ENCODE peak calls at places on chromosomes 16 and 17, in six cellular contexts. W is CD4-positive, alpha-beta T cell; J is tibial artery; M is endothelial cell; D is PC-3; X is body of pancreas. E is an unnamed sample.

GRCh38 chr17:4604111-4604644 is 19.8 kb downstream of the SMTNL2 start:
- DNase-seq in M (no peak), D (no peak), J (no peak), W (no peak), X (no peak), E (no peak)

GRCh38 chr17:6164996-6165395 is 94.8 kb downstream of the WSCD1 start:
- DNase-seq in M (no peak), J (no peak), X (no peak), D (no peak), W (no peak), E (no peak)

GRCh38 chr16:84110527-84110926 is 6.2 kb downstream of the MBTPS1 start:
- DNase-seq in M (no peak), J (no peak), X (no peak), W (no peak), D (no peak), E (no peak)

GRCh38 chr16:57818377-57819055 is 16.2 kb upstream of the KIFC3 start:
- DNase-seq in W (no peak), J (no peak), M (no peak), D (peak), X (peak), E (no peak)

GRCh38 chr17:79305831-79306687 is 231.4 kb downstream of the ENGASE start:
- DNase-seq in M (no peak), D (peak), J (peak), X (peak), W (no peak), E (peak)

GRCh38 chr16:89246903-89247733 is 29.6 kb downstream of the ZNF778 start:
- DNase-seq in M (peak), X (peak), J (peak), W (peak), D (peak), E (peak)

GRCh38 chr17:2551493-2551892 is 39.8 kb upstream of the METTL16 start:
- DNase-seq in M (peak), X (no peak), D (no peak), J (no peak), W (no peak), E (peak)

GRCh38 chr17:62895650-62896301 is 70.3 kb upstream of the TANC2 start:
- DNase-seq in W (no peak), D (no peak), J (peak), M (no peak), X (no peak), E (no peak)

GRCh38 chr16:48542020-48542473 is 67.9 kb downstream of the N4BP1 start:
- DNase-seq in D (peak), W (no peak), J (peak), X (no peak), M (peak), E (no peak)

GRCh38 chr17:31492880-31493655 is 101.6 kb downstream of the RAB11FIP4 start:
- DNase-seq in M (no peak), D (no peak), X (peak), W (no peak), J (peak), E (no peak)

GRCh38 chr17:21059761-21060160 is 16.9 kb upstream of the USP22 start:
- DNase-seq in X (no peak), D (peak), M (no peak), J (no peak), W (no peak), E (no peak)

GRCh38 chr16:16099320-16099719 is 124.0 kb downstream of the ABCC6 start:
- DNase-seq in X (no peak), W (no peak), J (no peak), D (peak), M (no peak), E (no peak)

GRCh38 chr16:76756951-76757350 is 434.0 kb upstream of the MON1B start:
- DNase-seq in J (no peak), W (no peak), D (peak), X (no peak), M (no peak), E (no peak)

GRCh38 chr17:31907342-31907975 is 6.0 kb upstream of the UTP6 start:
- DNase-seq in J (peak), X (peak), W (no peak), M (no peak), D (peak), E (no peak)

GRCh38 chr17:82415786-82416185 is 2.4 kb upstream of the HEXD start:
- DNase-seq in X (no peak), W (no peak), M (no peak), J (no peak), D (no peak), E (no peak)

GRCh38 chr17:3026125-3026855 is 37.1 kb downstream of the OR1D5 start:
- DNase-seq in X (no peak), W (no peak), D (no peak), M (no peak), J (peak), E (no peak)

GRCh38 chr16:19284207-19284606 is 1.3 kb upstream of the CLEC19A start:
- DNase-seq in D (peak), X (peak), J (no peak), M (no peak), W (no peak), E (no peak)

GRCh38 chr17:82383411-82383810 is 11.8 kb downstream of the UTS2R start:
- DNase-seq in D (no peak), W (no peak), J (peak), M (no peak), X (no peak), E (no peak)

GRCh38 chr17:33142703-33143299 is 150.3 kb downstream of the ASIC2 start:
- DNase-seq in J (no peak), W (no peak), X (no peak), M (peak), D (peak), E (peak)

GRCh38 chr16:87945351-87946042 is 5.7 kb upstream of the BANP start:
- DNase-seq in X (peak), M (no peak), W (no peak), J (peak), D (peak), E (peak)

GRCh38 chr16:11612110-11612981 is 25.6 kb upstream of the LITAF start:
- DNase-seq in J (no peak), W (no peak), D (no peak), M (no peak), X (peak), E (no peak)

GRCh38 chr17:27552467-27552779 is 78.6 kb upstream of the LGALS9 start:
- DNase-seq in J (no peak), M (no peak), D (peak), X (peak), W (no peak), E (no peak)

GRCh38 chr17:2240541-2240940 is 63.0 kb downstream of the SMG6 start:
- DNase-seq in J (no peak), D (peak), X (no peak), W (no peak), M (no peak), E (no peak)

GRCh38 chr17:81512984-81513668 is 527 bp upstream of the ACTG1 start:
- DNase-seq in X (peak), M (peak), W (peak), D (peak), J (peak), E (peak)

GRCh38 chr16:68995011-68995504 is 110.4 kb upstream of the HAS3 start:
- DNase-seq in J (no peak), M (peak), D (peak), W (no peak), X (no peak), E (no peak)
- TF ChIP-seq CTCF in J (no peak), M (peak), D (peak), W (no peak), X (peak), E (peak)

GRCh38 chr17:17243163-17243562 is 6.2 kb upstream of the FLCN start:
- DNase-seq in J (no peak), D (no peak), W (no peak), X (no peak), M (no peak), E (no peak)
- TF ChIP-seq CTCF in J (no peak), D (no peak), W (no peak), X (no peak), M (no peak), E (no peak)

DNA sequence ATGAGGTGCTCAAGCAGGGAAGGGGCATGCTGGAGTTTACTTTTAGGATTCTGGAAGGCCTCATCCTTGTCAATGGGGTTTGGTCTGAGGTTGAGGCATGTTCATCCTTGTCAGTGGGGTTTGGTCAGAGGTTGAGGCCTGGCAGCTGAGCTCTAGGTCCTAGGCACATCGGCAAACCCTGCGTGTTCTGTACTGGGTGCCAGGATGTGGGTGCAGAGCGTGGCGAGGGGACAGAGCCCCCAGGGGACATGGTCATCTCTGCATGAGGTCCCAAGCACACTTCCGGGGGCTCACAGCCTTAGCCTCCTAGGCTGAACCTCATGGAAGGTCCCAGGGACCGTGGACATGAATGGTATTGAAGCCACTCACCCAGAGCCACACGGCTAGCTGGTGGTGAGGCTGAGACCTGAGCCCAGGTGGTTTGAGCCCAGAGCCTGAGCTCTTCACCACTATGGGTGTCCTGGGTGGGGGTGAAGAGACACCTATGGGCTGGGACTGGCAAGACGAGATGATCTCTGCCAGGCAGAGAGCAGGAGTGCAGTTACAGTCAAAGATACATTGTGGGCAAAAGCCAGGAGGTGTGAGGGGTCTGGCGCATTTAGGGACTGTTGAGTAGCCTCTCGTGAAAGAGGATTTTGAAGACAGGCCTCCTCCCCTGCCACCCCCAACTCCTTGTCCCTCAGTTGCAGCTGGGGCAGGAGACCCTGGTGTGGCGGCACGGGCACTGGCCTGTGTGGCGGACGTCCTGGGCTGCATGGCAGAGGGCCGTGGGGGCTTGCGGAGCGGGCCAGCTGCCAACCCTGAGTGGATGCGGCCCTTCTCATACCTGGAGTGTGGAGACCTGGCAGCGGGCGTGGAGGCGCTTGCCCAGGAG is 19.3 kb downstream of the FCSK start:
- DNase-seq in W (no peak), M (no peak), X (no peak), J (no peak), D (no peak), E (no peak)
- TF ChIP-seq CTCF in W (no peak), M (no peak), X (no peak), J (no peak), D (no peak), E (no peak)

GRCh38 chr17:57247913-57248312 is 8.4 kb upstream of the MSI2 start:
- DNase-seq in W (no peak), X (no peak), D (no peak), M (no peak), J (no peak), E (no peak)
- TF ChIP-seq CTCF in W (no peak), X (no peak), D (no peak), M (no peak), J (no peak), E (no peak)

GRCh38 chr16:85825326-85825725 is 25.8 kb downstream of the COX4I1 start:
- DNase-seq in W (no peak), D (no peak), X (no peak), J (no peak), M (no peak), E (no peak)
- TF ChIP-seq CTCF in W (no peak), D (peak), X (no peak), J (no peak), M (peak), E (no peak)

GRCh38 chr17:71985111-71986039 is 135.4 kb upstream of the SOX9 start:
- DNase-seq in W (no peak), M (no peak), X (no peak), D (peak), J (no peak), E (no peak)
- TF ChIP-seq CTCF in W (no peak), M (no peak), X (no peak), D (no peak), J (no peak), E (no peak)

DNA sequence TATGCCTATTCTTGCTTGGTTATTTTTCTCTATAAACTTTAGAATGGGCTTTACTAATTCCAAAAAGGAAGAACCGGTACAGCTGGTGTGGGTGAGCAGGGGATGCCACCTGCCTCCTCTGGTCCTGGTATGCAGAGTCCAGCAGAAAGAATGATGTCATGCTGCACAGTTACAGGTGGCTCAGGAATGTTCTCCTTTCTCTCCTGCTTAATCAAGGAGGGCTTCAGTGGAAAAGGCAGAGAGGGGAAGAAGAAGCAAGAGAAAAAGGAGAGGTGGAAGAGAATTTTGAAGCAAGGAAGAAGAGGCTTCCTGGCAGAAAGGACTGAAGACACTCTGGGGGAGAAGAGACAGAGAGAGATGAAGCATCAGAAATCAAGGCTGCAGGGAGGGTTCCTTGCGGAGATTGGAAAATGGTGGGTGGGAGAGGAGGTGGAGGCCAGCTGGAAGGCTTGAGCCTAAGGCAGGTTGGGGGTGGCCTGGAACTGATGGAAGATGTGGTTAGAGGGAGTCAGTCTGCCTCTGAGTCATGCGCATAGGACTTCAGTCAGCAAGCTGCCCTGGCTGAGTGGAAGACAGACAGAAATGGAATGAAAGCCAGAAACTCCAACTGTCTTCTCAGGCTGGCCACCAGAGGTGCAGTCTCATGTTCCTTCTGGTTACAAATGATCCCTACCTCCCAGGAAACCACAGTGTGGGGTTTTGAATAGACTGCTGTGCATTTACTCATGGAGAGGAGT is 64.6 kb upstream of the CRHR1 start:
- DNase-seq in X (no peak), M (peak), D (peak), J (no peak), W (no peak), E (no peak)
- TF ChIP-seq CTCF in X (peak), M (peak), D (peak), J (peak), W (no peak), E (peak)

GRCh38 chr16:67226804-67227566 is at the start of gene TMEM208:
- DNase-seq in D (peak), J (peak), M (peak), X (peak), W (peak), E (peak)
- TF ChIP-seq CTCF in D (peak), J (peak), M (no peak), X (peak), W (no peak), E (no peak)

GRCh38 chr16:3625911-3626732 is 14.7 kb upstream of the SLX4 start:
- DNase-seq in J (no peak), X (no peak), W (no peak), M (no peak), D (no peak), E (no peak)
- TF ChIP-seq CTCF in J (no peak), X (no peak), W (no peak), M (no peak), D (no peak), E (no peak)

E was measured in nephron progenitor cell.